ENCODE peak calls at places on chromosomes 3 and 15, in four cellular contexts. B, L, U and I are unnamed samples.

GRCh38 chr3:111103807-111104206 is 32.2 kb downstream of the NECTIN3 start:
- DNase-seq in B (no peak), L (no peak), U (no peak), I (peak)

GRCh38 chr15:31269961-31270575 is 56.6 kb upstream of the KLF13 start:
- DNase-seq in B (no peak), L (no peak), U (no peak), I (no peak)

GRCh38 chr3:51963951-51964451 is 3.3 kb downstream of the PCBP4 start:
- DNase-seq in B (no peak), L (no peak), U (no peak), I (no peak)

GRCh38 chr3:46926039-46926438 is 48.5 kb downstream of the PTH1R start:
- DNase-seq in B (no peak), L (no peak), U (no peak), I (peak)

GRCh38 chr15:51077565-51078153 is 17.0 kb downstream of the TNFAIP8L3 start:
- DNase-seq in B (peak), L (peak), U (no peak), I (no peak)

GRCh38 chr15:77537006-77537405 is 95.7 kb downstream of the LINGO1 start:
- DNase-seq in B (no peak), L (no peak), U (no peak), I (no peak)

GRCh38 chr15:42672444-42672843 is 64.5 kb downstream of the CDAN1 start:
- DNase-seq in B (no peak), L (no peak), U (no peak), I (no peak)

GRCh38 chr3:155572085-155572484 is 172.8 kb downstream of the PLCH1 start:
- DNase-seq in B (no peak), L (no peak), U (no peak), I (no peak)

GRCh38 chr3:100041328-100041749 is 73.0 kb downstream of the FILIP1L start:
- DNase-seq in B (no peak), L (no peak), U (peak), I (peak)

GRCh38 chr3:44906997-44907396 is 32.6 kb downstream of the TGM4 start:
- DNase-seq in B (no peak), L (no peak), U (no peak), I (peak)

DNA sequence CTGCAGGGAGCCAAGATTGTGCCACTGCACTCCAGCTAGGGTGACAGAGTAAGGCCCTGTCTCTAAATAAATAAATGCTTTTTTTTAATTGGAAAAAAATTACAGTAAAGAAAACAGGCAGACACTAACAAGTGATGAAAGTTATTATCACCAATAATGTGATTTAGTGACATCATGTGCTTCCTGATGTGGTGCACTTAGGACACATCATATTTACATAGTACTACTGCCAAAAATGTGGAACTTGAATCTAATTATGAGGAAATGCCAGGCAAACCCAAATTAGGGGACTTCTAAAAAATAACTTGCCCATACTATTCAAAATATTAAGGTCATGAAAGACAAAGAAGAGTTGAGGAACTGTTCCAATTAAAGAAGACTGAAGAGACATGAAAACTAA is 30.8 kb downstream of the MAP4 start:
- DNase-seq in B (no peak), L (no peak), U (no peak), I (no peak)
- TF ChIP-seq BHLHE40 in B (no peak), L (no peak), U (no peak), I (no peak)

GRCh38 chr15:72426753-72427152 is 28.6 kb downstream of the TMEM202 start:
- DNase-seq in B (no peak), L (no peak), U (no peak), I (no peak)

GRCh38 chr15:72421484-72421883 is 23.4 kb downstream of the TMEM202 start:
- DNase-seq in B (no peak), L (no peak), U (no peak), I (peak)

GRCh38 chr15:72420580-72420979 is 22.5 kb downstream of the TMEM202 start:
- DNase-seq in B (no peak), L (no peak), U (no peak), I (no peak)

GRCh38 chr15:72423256-72423655 is 25.2 kb downstream of the TMEM202 start:
- DNase-seq in B (no peak), L (no peak), U (no peak), I (no peak)
- TF ChIP-seq MXI1 in B (no peak), L (no peak), U (no peak), I (no peak)

GRCh38 chr3:50510325-50510724 is 6.9 kb upstream of the CACNA2D2 start:
- DNase-seq in B (no peak), L (no peak), U (no peak), I (no peak)
- TF ChIP-seq BHLHE40 in B (no peak), L (no peak), U (no peak), I (no peak)

GRCh38 chr15:56366211-56366610 is 985 bp downstream of the TEX9 start:
- DNase-seq in B (no peak), L (no peak), U (no peak), I (no peak)
- TF ChIP-seq MXI1 in B (no peak), L (no peak), U (no peak), I (no peak)

GRCh38 chr3:183182073-183182472 is 19.5 kb upstream of the LAMP3 start:
- DNase-seq in B (no peak), L (no peak), U (no peak), I (no peak)

GRCh38 chr3:183178833-183179549 is 16.5 kb upstream of the LAMP3 start:
- DNase-seq in B (no peak), L (peak), U (no peak), I (no peak)

GRCh38 chr3:183181606-183182005 is 19.1 kb upstream of the LAMP3 start:
- DNase-seq in B (no peak), L (no peak), U (no peak), I (no peak)

GRCh38 chr3:183180105-183180763 is 17.7 kb upstream of the LAMP3 start:
- DNase-seq in B (no peak), L (no peak), U (no peak), I (no peak)

DNA sequence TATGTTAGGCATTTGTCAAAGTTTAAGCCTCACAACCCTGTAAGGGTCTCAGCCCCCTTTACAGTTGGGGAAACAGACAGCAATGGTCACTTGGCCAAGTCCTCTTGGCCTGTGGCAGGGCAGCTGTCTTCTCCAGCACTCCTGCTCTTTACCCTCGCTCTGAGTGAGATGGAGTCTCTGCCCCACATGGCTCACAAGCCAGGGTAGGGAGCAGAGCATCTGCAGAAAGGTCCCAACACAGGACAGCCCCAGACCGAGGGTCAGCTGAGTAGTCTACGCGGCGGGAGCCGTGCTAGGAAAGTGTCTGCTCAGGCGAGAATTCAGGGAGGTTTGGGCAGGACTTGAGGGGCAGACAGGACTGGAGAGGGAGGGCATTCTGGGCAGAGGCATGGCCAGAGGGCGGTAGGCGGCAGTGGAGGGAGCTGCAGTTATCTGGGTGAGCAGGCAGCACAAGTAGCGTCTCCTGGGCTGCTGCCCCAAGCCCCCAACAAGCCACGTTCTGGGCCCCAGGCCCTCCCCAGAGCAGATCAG is 18.3 kb upstream of the LAMP3 start:
- DNase-seq in B (no peak), L (no peak), U (no peak), I (no peak)
- TF ChIP-seq BHLHE40 in B (no peak), L (no peak), U (no peak), I (no peak)

GRCh38 chr3:10160925-10161324 is 3.8 kb upstream of the IRAK2 start:
- DNase-seq in B (no peak), L (peak), U (no peak), I (no peak)
- TF ChIP-seq MXI1 in B (no peak), L (no peak), U (no peak), I (no peak)

DNA sequence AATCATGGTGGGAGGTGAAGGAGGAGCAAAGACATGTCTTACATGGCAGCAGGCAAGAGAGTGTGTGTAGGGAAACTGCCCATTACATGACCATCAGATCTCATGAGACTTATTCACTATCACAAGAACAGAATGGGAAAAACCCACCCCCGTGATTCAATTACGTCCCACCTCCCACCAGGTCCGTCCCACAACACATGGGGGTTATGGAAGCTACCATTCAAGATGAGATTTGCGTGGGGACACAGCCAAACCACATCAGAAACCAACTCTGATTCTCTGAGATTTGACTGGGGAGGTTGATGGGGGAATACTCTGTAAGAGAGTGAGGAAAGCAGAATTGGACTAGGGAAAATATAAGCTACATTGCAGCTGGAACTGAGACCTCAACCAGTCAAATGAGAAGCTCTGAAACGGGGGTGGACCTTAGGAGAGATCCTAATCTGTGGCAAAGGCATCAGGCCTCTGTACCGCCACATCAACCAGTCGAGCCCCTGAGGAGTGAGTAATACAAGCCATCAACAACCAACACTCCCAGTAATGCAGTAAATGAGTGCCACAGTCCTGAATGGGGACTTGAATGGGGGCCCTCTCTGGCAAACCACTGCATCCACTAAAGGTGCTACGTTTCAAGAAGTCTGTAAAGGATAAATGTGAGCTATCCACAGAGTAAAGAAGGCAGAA is 207.9 kb upstream of the GADL1 start:
- DNase-seq in B (no peak), L (no peak), U (no peak), I (no peak)
- TF ChIP-seq BHLHE40 in B (no peak), L (no peak), U (no peak), I (no peak)

GRCh38 chr15:94780108-94780507 is 548.7 kb downstream of the MCTP2 start:
- DNase-seq in B (no peak), L (no peak), U (no peak), I (no peak)

GRCh38 chr15:94777037-94777436 is 545.7 kb downstream of the MCTP2 start:
- DNase-seq in B (no peak), L (no peak), U (no peak), I (no peak)
- TF ChIP-seq MXI1 in B (no peak), L (no peak), U (no peak), I (no peak)

DNA sequence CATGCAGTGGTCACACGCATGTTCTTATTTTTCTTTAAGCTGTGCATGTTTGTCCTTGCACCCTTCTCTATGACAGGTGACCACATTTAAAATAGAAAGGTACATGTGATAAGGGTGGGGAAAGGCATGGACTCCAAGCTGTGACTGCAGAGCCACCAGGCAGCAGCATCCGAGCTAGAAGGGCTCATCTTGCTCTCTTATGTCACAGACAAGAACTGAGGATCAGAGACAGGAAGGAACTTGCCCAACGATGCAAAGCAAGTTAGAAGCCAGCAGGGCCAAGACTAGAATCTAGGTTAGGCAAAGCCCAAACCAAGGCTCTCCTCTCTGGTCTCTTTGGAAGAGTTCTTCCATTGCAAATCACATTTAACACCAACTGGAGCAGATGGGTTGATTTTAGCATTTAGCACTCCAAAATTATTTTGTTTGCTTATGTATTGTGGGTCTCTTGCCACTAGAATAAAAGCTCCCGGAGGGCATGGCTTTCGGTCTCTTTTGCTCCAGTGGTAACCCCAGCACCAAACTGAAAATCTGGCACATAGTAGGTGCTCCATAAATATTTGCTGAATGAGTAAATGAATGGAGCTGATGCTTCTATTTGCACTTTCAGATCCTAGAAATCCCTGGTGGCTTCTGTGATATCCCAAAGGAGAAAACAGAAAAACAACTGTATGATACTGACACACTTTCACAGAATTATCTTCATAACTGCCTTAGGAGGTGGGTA is 84.3 kb downstream of the IQSEC1 start:
- DNase-seq in B (no peak), L (no peak), U (no peak), I (no peak)
- TF ChIP-seq BHLHE40 in B (no peak), L (no peak), U (no peak), I (no peak)